ENCODE peak calls at places on chromosome X, in ten cellular contexts. J, N, L, O, K, X, B, P, G and F are unnamed samples.

GRCh38 chrX:132092439-132093065 is 35.3 kb downstream of the FRMD7 start:
- DNase-seq in J (no peak), N (peak), L (peak), O (peak), K (peak), X (peak), B (peak), P (peak), G (no peak), F (peak)

GRCh38 chrX:154317391-154318000 is 21.9 kb downstream of the TKTL1 start:
- DNase-seq in J (no peak), N (no peak), L (peak), O (no peak), K (peak), X (peak), B (no peak), P (no peak), G (no peak), F (no peak)

GRCh38 chrX:11629593-11630211 is 36.0 kb downstream of the ARHGAP6 start:
- DNase-seq in J (no peak), N (no peak), L (no peak), O (peak), K (no peak), X (no peak), B (no peak), P (no peak), G (no peak), F (peak)

GRCh38 chrX:44675364-44676024 is 132.8 kb upstream of the FUNDC1 start:
- DNase-seq in J (no peak), N (no peak), L (peak), O (peak), K (peak), X (peak), B (no peak), P (no peak), G (peak), F (no peak)

GRCh38 chrX:69222103-69223090 is 57.1 kb upstream of the PJA1 start:
- DNase-seq in J (peak), N (peak), L (peak), O (peak), K (peak), X (peak), B (peak), P (peak), G (peak), F (peak)

GRCh38 chrX:87525771-87526229 is 8.2 kb downstream of the KLHL4 start:
- DNase-seq in J (no peak), N (no peak), L (no peak), O (no peak), K (no peak), X (no peak), B (no peak), P (no peak), G (no peak), F (no peak)

GRCh38 chrX:42680651-42681050 is 97.3 kb downstream of the PPP1R2C start:
- DNase-seq in J (no peak), N (no peak), L (no peak), O (no peak), K (no peak), X (no peak), B (no peak), P (no peak), G (no peak), F (no peak)

GRCh38 chrX:130170752-130171445 is 863 bp upstream of the RAB33A start:
- DNase-seq in J (peak), N (peak), L (peak), O (no peak), K (peak), X (no peak), B (peak), P (peak), G (peak), F (peak)

GRCh38 chrX:22109442-22109841 is 77.3 kb downstream of the PHEX start:
- DNase-seq in J (no peak), N (no peak), L (no peak), O (no peak), K (no peak), X (no peak), B (no peak), P (no peak), G (no peak), F (no peak)

GRCh38 chrX:44143061-44143602 is 169.9 kb upstream of the NDP start:
- DNase-seq in J (no peak), N (no peak), L (no peak), O (no peak), K (no peak), X (no peak), B (no peak), P (no peak), G (no peak), F (no peak)